ENCODE peak calls at places on chromosome 7, in six cellular contexts. R is H7, D is BJ, X is mammary epithelial cell, Z is fibroblast of lung, M is IMR-90. U is an unnamed sample.

GRCh38 chr7:131443496-131443895 is 112.9 kb downstream of the PODXL start:
- DNase-seq in R (no peak), D (no peak), Z (peak; percentile 27), M (no peak), X (no peak), U (no peak)

GRCh38 chr7:68216046-68216445 is 1219.4 kb downstream of the TYW1 start:
- DNase-seq in R (no peak), Z (no peak), D (no peak), X (no peak), M (no peak), U (no peak)

GRCh38 chr7:124060528-124060927 is 27.7 kb upstream of the TMEM229A start:
- DNase-seq in Z (no peak), R (no peak), M (no peak), D (no peak), X (no peak), U (no peak)

GRCh38 chr7:12102101-12102500 is 109.0 kb upstream of the TMEM106B start:
- DNase-seq in X (no peak), R (no peak), Z (no peak), D (no peak), M (no peak), U (no peak)

GRCh38 chr7:100539436-100540006 is 518 bp downstream of the AGFG2 start:
- DNase-seq in D (no peak), M (no peak), Z (no peak), R (peak; percentile 79), X (no peak), U (no peak)

GRCh38 chr7:117949232-117949631 is 76.0 kb upstream of the CTTNBP2 start:
- DNase-seq in M (peak; percentile 20), X (peak; percentile 67), R (no peak), D (no peak), Z (peak; percentile 8), U (no peak)

GRCh38 chr7:78018541-78019456 is 220.2 kb downstream of the PHTF2 start:
- DNase-seq in D (no peak), R (no peak), Z (peak; percentile 72), M (peak; percentile 43), X (no peak), U (no peak)

GRCh38 chr7:93949468-93949867 is 27.9 kb downstream of the GNG11 start:
- DNase-seq in R (no peak), D (peak; percentile 89), M (peak; percentile 90), Z (peak; percentile 80), X (peak; percentile 3), U (no peak)

GRCh38 chr7:121204537-121204936 is 124.3 kb upstream of the WNT16 start:
- DNase-seq in R (no peak), Z (peak; percentile 40), M (peak; percentile 32), X (no peak), D (peak; percentile 64), U (peak; percentile 63)

GRCh38 chr7:27739301-27739913 is 555 bp upstream of the TAX1BP1 start:
- DNase-seq in D (no peak), X (no peak), Z (peak; percentile 30), M (peak; percentile 70), R (no peak), U (no peak)

GRCh38 chr7:77235280-77235679 is 35.7 kb upstream of the FGL2 start:
- DNase-seq in X (peak; percentile 15), Z (peak; percentile 8), M (peak; percentile 77), R (no peak), D (no peak), U (no peak)

GRCh38 chr7:69534461-69535041 is 63.7 kb upstream of the AUTS2 start:
- DNase-seq in R (peak; percentile 33), Z (no peak), M (no peak), X (no peak), D (no peak), U (no peak)

GRCh38 chr7:135808206-135808605 is 59.6 kb upstream of the FAM180A start:
- DNase-seq in M (no peak), X (no peak), Z (no peak), R (no peak), D (no peak), U (no peak)

GRCh38 chr7:102046373-102047117 is 229.1 kb downstream of the CUX1 start:
- DNase-seq in Z (no peak), R (no peak), M (peak; percentile 25), X (no peak), D (no peak), U (no peak)

GRCh38 chr7:157279973-157280841 is 56.6 kb upstream of the DNAJB6 start:
- DNase-seq in R (peak; percentile 69), Z (no peak), X (no peak), D (no peak), M (no peak), U (no peak)

GRCh38 chr7:150685219-150686029 is at the start of gene GIMAP2:
- DNase-seq in R (no peak), M (no peak), D (no peak), X (peak; percentile 43), Z (peak; percentile 59), U (no peak)

GRCh38 chr7:44689427-44689826 is 59.2 kb upstream of the ZMIZ2 start:
- DNase-seq in D (no peak), R (no peak), Z (no peak), M (no peak), X (no peak), U (no peak)

GRCh38 chr7:17633099-17633498 is 307.2 kb downstream of the SNX13 start:
- DNase-seq in R (no peak), X (peak; percentile 78), Z (peak; percentile 79), D (no peak), M (peak; percentile 59), U (no peak)

GRCh38 chr7:104267701-104268368 is 60.0 kb upstream of the ORC5 start:
- DNase-seq in Z (peak; percentile 39), M (peak; percentile 28), R (peak; percentile 7), D (no peak), X (peak; percentile 6), U (no peak)

GRCh38 chr7:143418681-143419458 is 10.2 kb upstream of the EPHA1 start:
- DNase-seq in M (no peak), X (no peak), Z (no peak), R (no peak), D (no peak), U (no peak)

GRCh38 chr7:153390955-153391354 is 631.4 kb downstream of the ACTR3B start:
- DNase-seq in D (no peak), R (no peak), Z (no peak), M (no peak), X (no peak), U (no peak)

GRCh38 chr7:29495618-29496017 is 68.0 kb upstream of the PRR15 start:
- DNase-seq in M (no peak), Z (no peak), X (no peak), R (peak; percentile 54), D (no peak), U (no peak)

GRCh38 chr7:138257459-138258193 is 181.4 kb downstream of the AKR1D1 start:
- DNase-seq in Z (peak; percentile 43), X (no peak), D (no peak), R (no peak), M (no peak), U (no peak)

GRCh38 chr7:31028417-31028988 is 23.6 kb upstream of the ADCYAP1R1 start:
- DNase-seq in X (no peak), R (no peak), D (no peak), Z (no peak), M (no peak), U (no peak)

GRCh38 chr7:21086688-21087087 is 300.0 kb upstream of the SP8 start:
- DNase-seq in D (no peak), R (no peak), Z (no peak), M (no peak), X (peak; percentile 90), U (no peak)

GRCh38 chr7:90938371-90938770 is 325.9 kb upstream of the FZD1 start:
- DNase-seq in Z (peak; percentile 45), R (no peak), D (no peak), M (peak; percentile 41), X (no peak), U (no peak)

GRCh38 chr7:51069411-51070083 is 247.1 kb downstream of the COBL start:
- DNase-seq in Z (no peak), R (no peak), M (no peak), D (no peak), X (peak; percentile 78), U (no peak)

GRCh38 chr7:128404826-128405344 is 4.9 kb downstream of the IMPDH1 start:
- DNase-seq in R (peak; percentile 50), M (peak; percentile 5), Z (peak; percentile 11), X (peak; percentile 30), D (no peak), U (no peak)

GRCh38 chr7:128407751-128408708 is 1.8 kb downstream of the IMPDH1 start:
- DNase-seq in M (no peak), R (peak; percentile 63), Z (no peak), D (no peak), X (no peak), U (no peak)

GRCh38 chr7:128406986-128407589 is 2.7 kb downstream of the IMPDH1 start:
- DNase-seq in M (no peak), X (no peak), D (no peak), R (peak; percentile 56), Z (no peak), U (no peak)

GRCh38 chr7:128405345-128406146 is 4.2 kb downstream of the IMPDH1 start:
- DNase-seq in X (peak; percentile 30), R (peak; percentile 94), D (no peak), Z (peak; percentile 18), M (peak; percentile 8), U (no peak)

DNA sequence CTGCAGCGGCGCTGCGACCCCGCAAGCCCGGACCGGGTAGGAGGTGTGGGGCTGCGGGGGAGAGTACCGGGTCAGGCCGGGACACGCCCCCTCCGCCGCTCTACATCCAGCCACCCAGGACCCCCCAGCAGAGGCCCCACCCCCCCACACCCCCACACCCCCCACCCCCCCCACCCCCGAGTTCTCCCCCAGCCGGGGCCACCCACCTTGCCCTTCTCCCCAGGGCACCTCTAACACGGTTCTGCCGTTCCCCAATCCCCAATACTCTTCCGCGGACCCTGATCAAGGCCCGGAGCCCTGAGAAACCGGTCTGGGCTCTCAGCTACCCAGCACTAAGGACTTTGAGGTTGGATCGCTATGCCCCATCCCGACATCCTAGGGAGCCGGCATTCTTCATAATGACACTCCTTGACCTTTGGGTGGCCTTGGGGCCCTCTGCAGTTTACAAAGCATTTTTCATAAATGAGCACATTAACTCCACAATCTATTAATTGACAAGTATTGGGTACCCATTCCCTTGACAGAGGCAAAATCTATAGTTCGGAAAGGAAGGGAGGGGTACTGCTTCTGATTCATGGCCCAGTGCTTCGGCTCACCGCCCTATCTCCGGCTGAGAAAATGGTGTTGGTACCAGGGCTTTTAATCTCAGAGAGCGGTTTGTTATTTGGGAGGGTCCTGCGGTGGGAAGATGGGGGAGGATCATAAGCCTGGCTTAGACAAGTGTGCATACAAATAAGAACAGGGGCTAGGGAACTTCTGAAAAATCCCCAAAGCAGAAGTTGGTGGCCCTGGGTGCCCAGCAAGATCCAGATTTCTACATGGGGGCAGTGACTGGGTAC is 3.4 kb downstream of the IMPDH1 start:
- DNase-seq in R (peak; percentile 57), Z (no peak), D (no peak), X (no peak), M (no peak), U (no peak)
- H3K4me3 ChIP-seq in R (peak overlapping the region; percentile 72), Z (no peak overlapping the region), D (peak overlapping the region; percentile 23), X (peak overlapping the region; percentile 21), M (peak overlapping the region; percentile 45), U (peak overlapping the region; percentile 3)

GRCh38 chr7:97017197-97018125 is 7.2 kb downstream of the DLX5 start:
- DNase-seq in M (no peak), R (no peak), Z (no peak), D (no peak), X (no peak), U (no peak)
- H3K4me3 ChIP-seq in M (no peak overlapping the region), R (no peak overlapping the region), Z (no peak overlapping the region), D (no peak overlapping the region), X (no peak overlapping the region), U (no peak overlapping the region)

GRCh38 chr7:142240546-142240945 is 17.3 kb downstream of the PRSS58 start:
- DNase-seq in Z (no peak), R (no peak), X (no peak), M (no peak), D (no peak), U (no peak)
- H3K4me3 ChIP-seq in Z (no peak overlapping the region), R (no peak overlapping the region), X (no peak overlapping the region), M (no peak overlapping the region), D (no peak overlapping the region), U (no peak overlapping the region)

GRCh38 chr7:32256811-32257210 is 186.6 kb upstream of the PDE1C start:
- DNase-seq in R (no peak), M (no peak), D (no peak), X (no peak), Z (no peak), U (no peak)
- H3K4me3 ChIP-seq in R (no peak overlapping the region), M (no peak overlapping the region), D (no peak overlapping the region), X (no peak overlapping the region), Z (no peak overlapping the region), U (no peak overlapping the region)

U was measured in HFF-Myc.